ENCODE peak calls at places on chromosomes 11 and 22, in four cellular contexts. One of them, this sample, is unnamed.

GRCh38 chr11:43282607-43283440 is 29.0 kb upstream of the API5 start:
- DNase-seq in stomach: no peak
- DNase-seq in SK-N-DZ: peak
- DNase-seq in HAP-1: peak
- DNase-seq in this sample: no peak

GRCh38 chr11:84398017-84398626 is 1112.0 kb upstream of the CCDC90B start:
- DNase-seq in stomach: no peak
- DNase-seq in HAP-1: peak
- DNase-seq in SK-N-DZ: peak
- DNase-seq in this sample: no peak

GRCh38 chr11:70826541-70826943 is 425.8 kb downstream of the SHANK2 start:
- DNase-seq in stomach: no peak
- DNase-seq in SK-N-DZ: no peak
- DNase-seq in HAP-1: no peak
- DNase-seq in this sample: peak

GRCh38 chr11:86587559-86588193 is 84.7 kb downstream of the ME3 start:
- DNase-seq in SK-N-DZ: no peak
- DNase-seq in HAP-1: no peak
- DNase-seq in stomach: no peak
- DNase-seq in this sample: no peak

GRCh38 chr11:117931971-117932370 is 2.8 kb upstream of the TMPRSS13 start:
- DNase-seq in stomach: no peak
- DNase-seq in HAP-1: no peak
- DNase-seq in SK-N-DZ: no peak
- DNase-seq in this sample: no peak

GRCh38 chr11:23620617-23621016 is 760.3 kb upstream of the CCDC179 start:
- DNase-seq in SK-N-DZ: no peak
- DNase-seq in stomach: no peak
- DNase-seq in HAP-1: no peak
- DNase-seq in this sample: no peak

GRCh38 chr11:118612378-118612777 is 5.0 kb downstream of the PHLDB1 start:
- DNase-seq in HAP-1: no peak
- DNase-seq in SK-N-DZ: no peak
- DNase-seq in stomach: no peak
- DNase-seq in this sample: no peak

GRCh38 chr22:42217019-42217751 is 53.3 kb downstream of the TCF20 start:
- DNase-seq in SK-N-DZ: no peak
- DNase-seq in stomach: no peak
- DNase-seq in HAP-1: no peak
- DNase-seq in this sample: no peak

GRCh38 chr11:94185387-94186084 is 56.9 kb downstream of the PANX1 start:
- DNase-seq in stomach: no peak
- DNase-seq in SK-N-DZ: no peak
- DNase-seq in HAP-1: no peak
- DNase-seq in this sample: no peak

GRCh38 chr11:125626381-125626950 is 1.5 kb downstream of the CHEK1 start:
- DNase-seq in stomach: no peak
- DNase-seq in SK-N-DZ: no peak
- DNase-seq in HAP-1: no peak
- DNase-seq in this sample: peak

GRCh38 chr11:46247090-46247489 is 30.4 kb upstream of the CREB3L1 start:
- DNase-seq in SK-N-DZ: no peak
- DNase-seq in HAP-1: no peak
- DNase-seq in stomach: no peak
- DNase-seq in this sample: no peak

GRCh38 chr11:45848654-45849081 is 1.4 kb downstream of the CRY2 start:
- DNase-seq in stomach: peak
- DNase-seq in HAP-1: no peak
- DNase-seq in SK-N-DZ: no peak
- DNase-seq in this sample: no peak

GRCh38 chr22:21752276-21752675 is 16.7 kb upstream of the YPEL1 start:
- DNase-seq in HAP-1: no peak
- DNase-seq in stomach: no peak
- DNase-seq in SK-N-DZ: no peak
- DNase-seq in this sample: no peak

GRCh38 chr11:11171854-11172253 is 181.2 kb downstream of the CSNK2A3 start:
- DNase-seq in HAP-1: no peak
- DNase-seq in SK-N-DZ: no peak
- DNase-seq in stomach: no peak
- DNase-seq in this sample: no peak

GRCh38 chr11:101446238-101446637 is 137.6 kb downstream of the TRPC6 start:
- DNase-seq in SK-N-DZ: no peak
- DNase-seq in HAP-1: no peak
- DNase-seq in stomach: no peak
- DNase-seq in this sample: no peak